ENCODE peak calls at places on chromosome 19, in seven cellular contexts. I is AG09319, Q is breast epithelium, M is upper lobe of right lung, N is tibial nerve, R is RWPE1, Z is fibroblast of mammary gland. L is an unnamed sample.

GRCh38 chr19:3670796-3671679 is 29.2 kb downstream of the PIP5K1C start:
- DNase-seq in N (peak; percentile 65), M (peak; percentile 75), R (no peak), Q (no peak), I (peak; percentile 34), Z (peak; percentile 80), L (no peak)

GRCh38 chr19:447064-447426 is 13.8 kb downstream of the SHC2 start:
- DNase-seq in I (no peak), N (no peak), R (no peak), M (no peak), Q (no peak), Z (no peak), L (no peak)

GRCh38 chr19:1471514-1472107 is 7.4 kb downstream of the C19orf25 start:
- DNase-seq in Z (no peak), I (no peak), M (no peak), R (no peak), Q (no peak), N (no peak), L (no peak)

GRCh38 chr19:290539-291521 is at the start of gene PLPP2:
- DNase-seq in R (peak; percentile 72), I (no peak), Q (peak; percentile 90), Z (no peak), N (no peak), M (peak; percentile 80), L (no peak)

GRCh38 chr19:49335784-49336481 is 727 bp downstream of the CD37 start:
- DNase-seq in R (no peak), Z (no peak), I (no peak), M (peak; percentile 37), Q (peak; percentile 38), N (no peak), L (no peak)

GRCh38 chr19:10293637-10294367 is 4.0 kb downstream of the ICAM5 start:
- DNase-seq in I (no peak), Z (no peak), R (no peak), M (no peak), Q (no peak), N (no peak), L (no peak)

GRCh38 chr19:44657211-44657921 is 13.7 kb downstream of the PVR start:
- DNase-seq in I (no peak), Q (no peak), Z (peak; percentile 72), M (peak; percentile 81), N (peak; percentile 67), R (peak; percentile 54), L (peak; percentile 78)

GRCh38 chr19:3549816-3550215 is 7.6 kb downstream of the MFSD12 start:
- DNase-seq in R (no peak), Z (no peak), M (no peak), I (no peak), Q (no peak), N (no peak), L (no peak)

GRCh38 chr19:13579388-13580060 is 73.2 kb upstream of the CACNA1A start:
- DNase-seq in Q (no peak), M (no peak), N (no peak), I (no peak), Z (peak; percentile 70), R (no peak), L (no peak)

GRCh38 chr19:40177286-40178070 is 13.7 kb upstream of the MAP3K10 start:
- DNase-seq in N (no peak), I (no peak), Z (no peak), R (peak; percentile 22), Q (no peak), M (no peak), L (no peak)

GRCh38 chr19:17121736-17122293 is 46.2 kb downstream of the MYO9B start:
- DNase-seq in M (no peak), R (no peak), I (peak; percentile 40), N (no peak), Z (peak; percentile 70), Q (no peak), L (no peak)

GRCh38 chr19:41537789-41538188 is 38.2 kb upstream of the CEACAM21 start:
- DNase-seq in Q (no peak), I (no peak), R (no peak), M (no peak), Z (peak; percentile 41), N (no peak), L (no peak)

GRCh38 chr19:10403137-10404021 is at the start of gene CDC37:
- DNase-seq in Z (peak; percentile 96), R (peak; percentile 98), M (peak; percentile 98), N (peak; percentile 96), I (peak; percentile 91), Q (peak; percentile 97), L (peak; percentile 99)

GRCh38 chr19:10855879-10856522 is 7.8 kb downstream of the C19orf38 start:
- DNase-seq in M (no peak), I (no peak), N (no peak), Q (no peak), R (no peak), Z (no peak), L (no peak)

GRCh38 chr19:38656171-38656981 is 8.9 kb downstream of the ACTN4 start:
- DNase-seq in Q (no peak), M (no peak), Z (peak; percentile 84), N (peak; percentile 72), I (no peak), R (no peak), L (no peak)

GRCh38 chr19:38647368-38647965 is at the start of gene ACTN4:
- DNase-seq in R (peak; percentile 96), Z (peak; percentile 94), I (peak; percentile 91), M (peak; percentile 100), Q (peak; percentile 99), N (peak; percentile 97), L (peak; percentile 100)

GRCh38 chr19:14089412-14089661 is 1.2 kb downstream of the SAMD1 start:
- DNase-seq in N (peak; percentile 20), I (no peak), Q (no peak), M (no peak), R (no peak), Z (peak; percentile 35), L (no peak)

GRCh38 chr19:46049597-46049996 is 8.8 kb upstream of the IGFL4 start:
- DNase-seq in R (no peak), N (no peak), Q (no peak), I (no peak), Z (no peak), M (no peak), L (no peak)

DNA sequence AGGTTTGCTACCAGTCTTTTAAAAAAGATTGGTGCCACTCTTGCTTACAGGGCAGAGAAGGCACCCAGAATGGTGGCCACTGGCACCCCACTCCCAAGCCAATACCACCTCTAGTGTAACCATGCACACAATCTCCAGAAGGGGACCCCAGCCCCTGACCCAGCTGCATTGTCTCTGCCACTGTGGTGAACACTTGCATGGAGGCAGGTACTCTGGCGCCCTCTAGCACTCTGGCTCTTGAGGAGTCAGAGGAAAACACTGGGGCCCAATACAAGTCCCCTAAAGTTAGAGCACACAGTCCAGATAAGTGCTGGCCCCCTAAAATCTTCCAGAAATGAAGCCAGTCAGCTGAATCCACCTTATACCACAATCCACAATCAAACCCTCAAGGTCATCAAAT is 6.0 kb downstream of the ERVV-1 start:
- DNase-seq in N (no peak), I (no peak), Q (no peak), Z (no peak), M (no peak), R (no peak), L (no peak)
- TF ChIP-seq CTCF in N (no peak), I (no peak), Q (no peak), Z (no peak), M (no peak), R (no peak), L (no peak)

GRCh38 chr19:47430041-47430802 is 10.9 kb upstream of the MEIS3 start:
- DNase-seq in M (peak; percentile 81), Z (peak; percentile 45), N (no peak), Q (peak; percentile 61), R (no peak), I (no peak), L (no peak)
- TF ChIP-seq CTCF in M (peak; percentile 33), Z (no peak), N (peak; percentile 69), Q (peak; percentile 26), R (peak; percentile 24), I (peak; percentile 14), L (peak; percentile 55)

GRCh38 chr19:19224150-19224851 is 12.5 kb downstream of the NCAN start:
- DNase-seq in M (no peak), Z (no peak), I (no peak), Q (no peak), R (no peak), N (no peak), L (no peak)

GRCh38 chr19:19227217-19227616 is 15.5 kb downstream of the NCAN start:
- DNase-seq in R (no peak), M (no peak), Q (no peak), N (no peak), Z (no peak), I (no peak), L (no peak)

GRCh38 chr19:19224852-19225494 is 13.2 kb downstream of the NCAN start:
- DNase-seq in Z (peak; percentile 50), N (peak; percentile 10), I (peak; percentile 8), R (peak; percentile 84), Q (peak; percentile 53), M (peak; percentile 90), L (no peak)

GRCh38 chr19:19226204-19226603 is 14.4 kb downstream of the NCAN start:
- DNase-seq in I (no peak), Z (no peak), M (no peak), Q (no peak), R (no peak), N (no peak), L (no peak)

DNA sequence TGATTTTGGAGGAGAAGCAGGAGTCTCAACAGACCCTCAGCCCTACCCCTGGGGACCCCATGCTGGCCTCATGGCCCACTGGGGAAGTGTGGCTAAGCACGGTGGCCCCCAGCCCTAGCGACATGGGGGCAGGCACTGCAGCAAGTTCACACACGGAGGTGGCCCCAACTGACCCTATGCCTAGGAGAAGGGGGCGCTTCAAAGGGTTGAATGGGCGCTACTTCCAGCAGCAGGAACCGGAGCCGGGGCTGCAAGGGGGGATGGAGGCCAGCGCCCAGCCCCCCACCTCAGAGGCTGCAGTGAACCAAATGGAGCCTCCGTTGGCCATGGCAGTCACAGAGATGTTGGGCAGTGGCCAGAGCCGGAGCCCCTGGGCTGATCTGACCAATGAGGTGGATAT is 14.9 kb downstream of the NCAN start:
- DNase-seq in I (no peak), N (no peak), R (no peak), M (no peak), Z (no peak), Q (no peak), L (no peak)
- TF ChIP-seq CTCF in I (no peak), N (no peak), R (no peak), M (no peak), Z (no peak), Q (no peak), L (no peak)

DNA sequence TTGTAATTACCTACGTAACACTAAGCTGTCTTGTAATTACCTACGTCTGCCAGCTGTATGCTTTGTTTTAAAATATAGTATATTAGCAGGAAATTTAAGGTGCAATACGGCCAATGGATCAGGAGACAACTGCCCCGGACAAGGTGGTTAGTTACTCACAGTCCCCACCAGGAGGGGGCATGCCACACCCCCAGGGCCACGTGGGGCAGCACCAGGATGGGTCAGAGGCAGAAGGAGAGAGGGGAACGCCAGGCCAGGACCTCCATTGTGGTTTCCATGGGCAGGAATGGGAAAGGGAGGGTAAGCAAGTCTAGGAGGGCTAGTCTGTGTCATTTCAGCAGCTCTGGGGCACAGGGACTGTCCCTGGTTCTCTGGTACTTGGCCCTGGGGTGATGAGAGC is 140.1 kb downstream of the URI1 start:
- DNase-seq in I (no peak), M (no peak), N (no peak), Q (no peak), R (no peak), Z (no peak), L (no peak)
- TF ChIP-seq CTCF in I (no peak), M (no peak), N (no peak), Q (no peak), R (no peak), Z (no peak), L (no peak)